ENCODE peak calls at places on chromosomes 7 and 10, in six cellular contexts. L is prostate gland, Q is stomach, X is tibial nerve, R is right lobe of liver, Z is ovary. U is an unnamed sample.

GRCh38 chr10:104033966-104034365 is 51.7 kb downstream of the COL17A1 start:
- DNase-seq in L (peak), Q (no peak), X (no peak), R (no peak), Z (no peak), U (no peak)

GRCh38 chr7:2958416-2959342 is 85.0 kb downstream of the CARD11 start:
- DNase-seq in L (no peak), Q (no peak), X (no peak), R (no peak), Z (no peak), U (peak)

GRCh38 chr10:106577266-106577665 is 587.2 kb downstream of the SORCS1 start:
- DNase-seq in L (no peak), Q (no peak), X (no peak), R (no peak), Z (no peak), U (no peak)

GRCh38 chr10:3435671-3436070 is 263.1 kb upstream of the PITRM1 start:
- DNase-seq in L (no peak), Q (no peak), X (no peak), R (no peak), Z (no peak), U (no peak)

GRCh38 chr7:121235221-121235620 is 93.6 kb upstream of the WNT16 start:
- DNase-seq in L (no peak), Q (no peak), X (no peak), R (no peak), Z (no peak), U (no peak)

GRCh38 chr10:111756541-111757061 is 427.0 kb downstream of the GPAM start:
- DNase-seq in L (peak), Q (no peak), X (peak), R (peak), Z (no peak), U (no peak)

GRCh38 chr7:25207887-25208286 is 20.4 kb downstream of the NPVF start:
- DNase-seq in L (no peak), Q (no peak), X (no peak), R (no peak), Z (no peak), U (no peak)

GRCh38 chr10:46992794-46993552 is 81.7 kb downstream of the PTPN20 start:
- DNase-seq in L (no peak), Q (no peak), X (no peak), R (no peak), Z (no peak), U (peak)

GRCh38 chr7:45434404-45434803 is 139.8 kb upstream of the ADCY1 start:
- DNase-seq in L (no peak), Q (no peak), X (no peak), R (no peak), Z (no peak), U (no peak)

GRCh38 chr10:46250481-46250880 is 36.3 kb upstream of the ANTXRL start:
- DNase-seq in L (no peak), Q (no peak), X (no peak), R (no peak), Z (no peak), U (no peak)

GRCh38 chr10:113108180-113108835 is 158.3 kb downstream of the TCF7L2 start:
- DNase-seq in L (no peak), Q (no peak), X (no peak), R (no peak), Z (no peak), U (no peak)

GRCh38 chr7:5695037-5695708 is 86.3 kb downstream of the RNF216 start:
- DNase-seq in L (no peak), Q (no peak), X (no peak), R (no peak), Z (no peak), U (no peak)

GRCh38 chr7:73593207-73594045 is 15.0 kb upstream of the TBL2 start:
- DNase-seq in L (no peak), Q (no peak), X (no peak), R (no peak), Z (no peak), U (no peak)

GRCh38 chr7:115462301-115463015 is 540.6 kb downstream of the MDFIC start:
- DNase-seq in L (no peak), Q (no peak), X (no peak), R (no peak), Z (no peak), U (no peak)

GRCh38 chr10:21515581-21516269 is 9.8 kb downstream of the SKIDA1 start:
- DNase-seq in L (no peak), Q (no peak), X (no peak), R (no peak), Z (no peak), U (no peak)

GRCh38 chr7:18771834-18772566 is 276.5 kb downstream of the HDAC9 start:
- DNase-seq in L (no peak), Q (no peak), X (no peak), R (no peak), Z (no peak), U (no peak)

GRCh38 chr10:114879541-114880158 is 58.1 kb downstream of the FHIP2A start:
- DNase-seq in L (no peak), Q (no peak), X (no peak), R (peak), Z (no peak), U (no peak)

GRCh38 chr10:113084031-113084430 is 134.0 kb downstream of the TCF7L2 start:
- DNase-seq in L (no peak), Q (no peak), X (no peak), R (no peak), Z (no peak), U (no peak)

GRCh38 chr7:111931016-111931517 is 275.1 kb downstream of the DOCK4 start:
- DNase-seq in L (no peak), Q (no peak), X (no peak), R (no peak), Z (no peak), U (no peak)

GRCh38 chr10:5284311-5285057 is 80.3 kb upstream of the UCN3 start:
- DNase-seq in L (no peak), Q (no peak), X (no peak), R (no peak), Z (no peak), U (no peak)

GRCh38 chr7:30755384-30756154 is 3.6 kb downstream of the INMT start:
- DNase-seq in L (no peak), Q (no peak), X (peak), R (no peak), Z (no peak), U (no peak)

GRCh38 chr10:129057856-129058663 is 409.0 kb upstream of the MGMT start:
- DNase-seq in L (no peak), Q (no peak), X (no peak), R (no peak), Z (no peak), U (no peak)

GRCh38 chr7:44073664-44074348 is 8.4 kb upstream of the PGAM2 start:
- DNase-seq in L (peak), Q (peak), X (peak), R (peak), Z (no peak), U (no peak)

GRCh38 chr10:99560277-99561126 is 27.8 kb downstream of the NKX2-3 start:
- DNase-seq in L (peak), Q (peak), X (no peak), R (no peak), Z (no peak), U (no peak)

GRCh38 chr10:121260383-121260782 is 337.9 kb downstream of the FGFR2 start:
- DNase-seq in L (no peak), Q (no peak), X (no peak), R (no peak), Z (no peak), U (no peak)

GRCh38 chr10:121261665-121262064 is 336.6 kb downstream of the FGFR2 start:
- DNase-seq in L (no peak), Q (no peak), X (no peak), R (no peak), Z (no peak), U (no peak)

GRCh38 chr10:121263407-121263783 is 334.8 kb downstream of the FGFR2 start:
- DNase-seq in L (peak), Q (no peak), X (no peak), R (no peak), Z (no peak), U (no peak)

GRCh38 chr10:121265320-121265719 is 332.9 kb downstream of the FGFR2 start:
- DNase-seq in L (no peak), Q (no peak), X (no peak), R (no peak), Z (no peak), U (no peak)

GRCh38 chr10:121262774-121263406 is 335.4 kb downstream of the FGFR2 start:
- DNase-seq in L (no peak), Q (no peak), X (no peak), R (no peak), Z (no peak), U (no peak)
- H3K4me3 ChIP-seq in L (no peak), Q (no peak), X (no peak), R (no peak), Z (no peak), U (no peak)

GRCh38 chr10:110510730-110511129 is 13.0 kb downstream of the DUSP5 start:
- DNase-seq in L (no peak), Q (no peak), X (no peak), R (no peak), Z (no peak), U (no peak)
- TF ChIP-seq POLR2A in L (no peak), Q (no peak), X (no peak), R (no peak), Z (no peak), U (no peak)

GRCh38 chr7:134693256-134693655 is 46.6 kb downstream of the BPGM start:
- DNase-seq in L (no peak), Q (no peak), X (no peak), R (no peak), Z (no peak), U (no peak)

GRCh38 chr7:134695321-134695860 is 48.7 kb downstream of the BPGM start:
- DNase-seq in L (no peak), Q (no peak), X (no peak), R (no peak), Z (no peak), U (no peak)

GRCh38 chr7:134696261-134696660 is 49.6 kb downstream of the BPGM start:
- DNase-seq in L (no peak), Q (no peak), X (no peak), R (peak), Z (no peak), U (no peak)

GRCh38 chr7:134694767-134695166 is 48.1 kb downstream of the BPGM start:
- DNase-seq in L (no peak), Q (no peak), X (no peak), R (no peak), Z (no peak), U (no peak)

GRCh38 chr7:134694299-134694698 is 47.6 kb downstream of the BPGM start:
- DNase-seq in L (no peak), Q (no peak), X (no peak), R (no peak), Z (no peak), U (no peak)
- TF ChIP-seq CTCF in L (no peak), Q (no peak), X (no peak), R (no peak), Z (no peak), U (no peak)

GRCh38 chr10:101814466-101815041 is 3.7 kb downstream of the OGA start:
- DNase-seq in L (no peak), Q (no peak), X (no peak), R (no peak), Z (no peak), U (no peak)
- H3K4me3 ChIP-seq in L (no peak), Q (peak), X (peak), R (no peak), Z (peak), U (peak)

DNA sequence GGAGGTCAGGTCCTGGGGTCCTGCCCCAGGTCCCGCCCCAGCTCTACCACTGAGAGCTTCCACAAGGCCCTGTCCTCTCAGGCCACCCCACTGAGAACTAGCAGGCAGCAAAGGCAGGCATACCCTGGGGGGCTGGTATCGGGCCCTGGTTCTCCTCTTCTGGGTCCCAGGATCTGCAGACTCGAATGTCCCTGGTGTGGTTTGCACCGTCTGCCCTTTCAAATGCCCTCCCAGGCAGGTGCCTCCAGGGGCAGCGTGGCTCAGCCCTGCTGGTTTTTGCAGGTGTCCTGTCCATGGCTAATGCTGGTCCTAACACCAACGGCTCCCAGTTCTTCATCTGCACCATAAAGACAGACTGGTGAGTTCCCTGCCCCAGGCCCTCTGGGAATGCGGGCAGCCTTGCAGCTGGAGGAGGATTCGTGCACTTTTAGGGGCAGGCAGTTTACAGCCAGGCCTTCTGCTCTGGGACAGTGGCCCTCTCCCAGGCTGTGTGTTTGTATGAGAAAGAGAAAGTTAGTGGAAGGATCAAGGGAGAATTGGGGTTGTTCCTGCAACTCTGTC is 4.8 kb downstream of the PPIF start:
- DNase-seq in L (no peak), Q (no peak), X (no peak), R (no peak), Z (no peak), U (no peak)
- TF ChIP-seq POLR2A in L (no peak), Q (no peak), X (no peak), R (no peak), Z (no peak), U (no peak)

GRCh38 chr7:100577507-100577906 is 3.8 kb upstream of the SAP25 start:
- DNase-seq in L (no peak), Q (no peak), X (no peak), R (no peak), Z (no peak), U (no peak)

GRCh38 chr7:100575746-100576383 is 2.2 kb upstream of the SAP25 start:
- DNase-seq in L (no peak), Q (no peak), X (no peak), R (no peak), Z (no peak), U (no peak)

GRCh38 chr7:100578246-100579183 is 4.8 kb upstream of the SAP25 start:
- DNase-seq in L (no peak), Q (no peak), X (no peak), R (no peak), Z (no peak), U (no peak)

GRCh38 chr7:100576384-100576993 is 2.8 kb upstream of the SAP25 start:
- DNase-seq in L (no peak), Q (no peak), X (no peak), R (no peak), Z (no peak), U (no peak)

DNA sequence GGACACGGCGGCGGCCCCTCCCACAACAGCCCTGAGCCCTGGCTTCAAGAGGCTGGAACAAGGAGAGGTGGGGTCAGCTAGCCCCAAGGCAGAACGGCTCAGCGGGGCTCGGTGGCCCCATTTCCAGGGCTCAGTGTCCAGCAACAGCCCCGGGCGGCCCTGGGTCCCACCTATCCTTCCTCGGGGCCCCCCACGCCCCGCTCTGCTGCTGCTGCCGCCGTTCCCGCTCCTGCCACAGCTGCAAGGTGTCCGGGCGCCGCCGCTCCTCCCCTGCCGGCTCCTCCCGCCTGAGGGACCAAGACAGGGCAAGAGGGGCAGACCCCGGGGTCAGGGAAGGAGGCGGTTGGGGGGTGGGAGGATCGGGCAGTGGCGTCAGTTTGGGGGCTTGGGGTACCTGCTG is 3.4 kb upstream of the SAP25 start:
- DNase-seq in L (no peak), Q (no peak), X (no peak), R (no peak), Z (no peak), U (no peak)
- TF ChIP-seq CTCF in L (no peak), Q (no peak), X (no peak), R (no peak), Z (no peak), U (no peak)

DNA sequence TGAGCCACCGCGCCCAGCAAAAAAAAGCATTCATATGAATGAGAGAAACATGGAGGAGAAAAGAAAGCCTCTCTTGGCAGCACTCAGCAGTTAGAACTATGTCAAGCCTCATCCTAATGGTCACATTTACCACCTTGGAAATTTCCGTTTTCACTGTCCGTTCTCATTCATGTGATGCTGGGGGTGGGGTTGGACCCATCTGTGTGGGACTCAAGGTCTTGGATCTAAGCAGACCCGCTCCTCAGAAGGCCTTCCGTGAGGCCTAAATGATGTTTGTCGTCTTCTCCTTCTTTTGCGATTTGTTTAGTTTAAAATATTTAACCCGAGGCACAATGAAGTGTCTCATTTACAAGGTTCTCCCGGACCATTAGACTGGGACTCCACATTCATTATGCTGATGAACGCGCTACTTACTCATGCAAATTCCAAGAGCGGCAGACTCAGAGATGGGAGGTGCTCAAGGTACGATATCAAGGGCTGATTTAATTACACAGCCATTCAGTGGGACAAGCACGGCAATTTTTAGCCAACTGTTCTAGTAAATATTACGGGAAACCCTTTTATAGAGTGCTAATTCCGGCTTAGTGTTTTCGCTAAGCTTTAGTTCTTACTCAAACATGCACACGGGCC is 109.1 kb upstream of the EFCAB10 start:
- DNase-seq in L (no peak), Q (no peak), X (no peak), R (no peak), Z (no peak), U (no peak)
- H3K4me3 ChIP-seq in L (peak), Q (peak), X (peak), R (no peak), Z (peak), U (peak)

DNA sequence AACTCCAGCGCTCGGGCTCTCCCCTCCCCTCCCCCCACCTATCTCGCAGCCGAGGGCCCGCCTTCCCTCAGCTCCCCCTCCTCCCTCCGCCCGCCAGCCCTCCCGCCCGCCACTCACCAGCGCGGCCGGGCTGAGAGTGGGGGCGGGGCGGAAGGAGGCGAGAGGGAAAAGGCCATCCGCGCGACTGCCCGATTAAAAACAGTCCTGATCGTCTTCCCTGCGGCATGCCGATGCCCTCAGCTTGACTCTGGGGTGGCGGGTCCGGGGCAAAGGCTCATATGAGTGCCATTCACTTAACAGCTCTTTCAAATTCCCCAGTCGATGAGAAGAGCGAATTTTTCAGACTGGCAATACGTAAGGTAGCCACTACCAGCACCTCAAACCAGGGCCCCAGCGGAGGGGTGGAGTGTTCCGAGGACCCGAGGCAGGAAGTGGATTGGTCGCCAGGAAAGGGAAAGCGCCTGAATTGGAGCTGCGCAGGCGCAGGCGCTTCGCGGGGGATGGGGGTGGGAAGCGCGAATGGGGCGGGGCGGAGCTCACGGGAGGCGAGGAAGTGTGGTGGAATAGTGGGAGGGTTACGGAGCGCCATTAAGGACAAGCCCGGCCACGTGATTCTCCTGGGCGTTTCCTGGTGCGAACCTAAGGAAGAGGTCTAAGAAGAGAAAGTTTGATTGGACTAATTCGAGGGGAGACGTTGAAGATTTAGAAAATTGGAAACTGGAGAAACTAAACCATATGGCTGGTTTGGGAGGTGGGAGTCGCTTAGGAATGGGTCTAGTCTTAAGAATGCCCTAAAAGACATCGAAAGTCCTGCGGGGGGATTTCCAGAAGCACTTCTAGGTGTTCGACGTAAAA is at the start of gene UPF2:
- DNase-seq in L (peak), Q (peak), X (peak), R (peak), Z (peak), U (peak)
- TF ChIP-seq POLR2A in L (no peak), Q (no peak), X (no peak), R (no peak), Z (no peak), U (no peak)

DNA sequence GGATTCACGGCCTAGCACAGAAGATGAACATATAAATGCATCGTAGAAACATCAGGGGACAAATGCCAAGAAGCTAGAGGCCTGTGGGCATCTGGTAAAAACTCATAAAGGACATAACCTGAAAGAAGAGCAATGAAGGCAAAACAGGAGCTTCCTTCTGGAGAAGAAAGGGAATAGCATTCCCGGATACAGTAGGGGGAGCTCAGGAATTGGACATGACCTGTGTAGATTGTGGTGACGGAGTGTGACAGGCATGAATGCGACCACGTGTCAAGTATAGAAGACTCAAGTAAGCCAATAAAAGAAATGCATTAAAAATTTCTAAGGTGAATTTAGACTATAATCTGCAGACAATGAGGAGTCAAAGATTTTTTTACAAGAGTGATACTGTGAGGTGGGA is 270.1 kb downstream of the AGMO start:
- DNase-seq in L (no peak), Q (no peak), X (no peak), R (no peak), Z (no peak), U (no peak)
- TF ChIP-seq CTCF in L (no peak), Q (no peak), X (no peak), R (no peak), Z (no peak), U (no peak)